ENCODE peak calls at places on chromosomes 11 and 22, in eight cellular contexts. J is PC-3, A is AG09309, X is adrenal gland, Y is left ventricle myocardium inferior, D is OCI-LY7, B is heart right ventricle, P is hepatocyte. L is an unnamed sample.

GRCh38 chr11:65452806-65453490 is 30.4 kb downstream of the NEAT1 start:
- DNase-seq in J (peak), A (peak), X (peak), Y (no peak), D (no peak), B (no peak), P (no peak), L (no peak)

GRCh38 chr11:110087820-110088534 is 5.2 kb upstream of the ZC3H12C start:
- DNase-seq in J (no peak), A (no peak), X (no peak), Y (no peak), D (no peak), B (no peak), P (no peak), L (no peak)

GRCh38 chr11:65418431-65418680 is 4.2 kb upstream of the NEAT1 start:
- DNase-seq in J (no peak), A (no peak), X (no peak), Y (peak), D (no peak), B (no peak), P (no peak), L (no peak)

GRCh38 chr11:129315781-129316579 is 59.7 kb upstream of the BARX2 start:
- DNase-seq in J (peak), A (no peak), X (no peak), Y (no peak), D (no peak), B (no peak), P (peak), L (no peak)

GRCh38 chr11:31761636-31762035 is 49.5 kb downstream of the PAX6 start:
- DNase-seq in J (no peak), A (no peak), X (no peak), Y (no peak), D (no peak), B (no peak), P (no peak), L (no peak)

GRCh38 chr11:127133061-127133460 is 132.5 kb upstream of the KIRREL3 start:
- DNase-seq in J (no peak), A (no peak), X (no peak), Y (no peak), D (no peak), B (no peak), P (no peak), L (no peak)

GRCh38 chr11:2440646-2441045 is 3.7 kb downstream of the TRPM5 start:
- DNase-seq in J (no peak), A (no peak), X (no peak), Y (no peak), D (no peak), B (no peak), P (no peak), L (no peak)

GRCh38 chr11:44823920-44824704 is 97.3 kb downstream of the TSPAN18 start:
- DNase-seq in J (no peak), A (no peak), X (peak), Y (no peak), D (no peak), B (no peak), P (no peak), L (no peak)

GRCh38 chr11:27701262-27702105 is 1.2 kb upstream of the BDNF start:
- DNase-seq in J (peak), A (peak), X (no peak), Y (peak), D (no peak), B (peak), P (peak), L (peak)

GRCh38 chr11:283405-284080 is 5.3 kb downstream of the NLRP6 start:
- DNase-seq in J (no peak), A (no peak), X (peak), Y (no peak), D (no peak), B (no peak), P (no peak), L (no peak)

GRCh38 chr11:111772535-111772934 is 6.3 kb upstream of the PPP2R1B start:
- DNase-seq in J (no peak), A (no peak), X (no peak), Y (no peak), D (no peak), B (no peak), P (no peak), L (no peak)

GRCh38 chr22:49767355-49768062 is 60.2 kb downstream of the BRD1 start:
- DNase-seq in J (peak), A (peak), X (no peak), Y (peak), D (peak), B (no peak), P (peak), L (peak)

GRCh38 chr22:36160499-36160942 is at the start of gene APOL3:
- DNase-seq in J (peak), A (no peak), X (peak), Y (peak), D (peak), B (peak), P (no peak), L (peak)

GRCh38 chr11:30422828-30423648 is 100.1 kb downstream of the ARL14EP start:
- DNase-seq in J (no peak), A (no peak), X (no peak), Y (no peak), D (no peak), B (no peak), P (peak), L (no peak)

GRCh38 chr22:40289991-40290459 is 56.3 kb upstream of the ADSL start:
- DNase-seq in J (no peak), A (no peak), X (no peak), Y (no peak), D (no peak), B (no peak), P (no peak), L (peak)

GRCh38 chr22:35601743-35602633 is 15.1 kb downstream of the MB start:
- DNase-seq in J (peak), A (peak), X (peak), Y (no peak), D (no peak), B (no peak), P (peak), L (no peak)

GRCh38 chr22:46072030-46072881 is 78.1 kb upstream of the PPARA start:
- DNase-seq in J (peak), A (no peak), X (peak), Y (peak), D (peak), B (peak), P (peak), L (peak)

GRCh38 chr11:45331839-45332485 is 45.8 kb upstream of the SYT13 start:
- DNase-seq in J (peak), A (no peak), X (no peak), Y (no peak), D (no peak), B (no peak), P (no peak), L (no peak)

GRCh38 chr22:27761652-27762051 is 39.9 kb downstream of the MN1 start:
- DNase-seq in J (no peak), A (no peak), X (no peak), Y (no peak), D (no peak), B (no peak), P (no peak), L (no peak)

GRCh38 chr11:15268598-15268997 is 153.9 kb downstream of the INSC start:
- DNase-seq in J (no peak), A (no peak), X (no peak), Y (no peak), D (no peak), B (no peak), P (no peak), L (no peak)

GRCh38 chr11:104883342-104883741 is 14.9 kb downstream of the CASP12 start:
- DNase-seq in J (no peak), A (no peak), X (no peak), Y (no peak), D (no peak), B (no peak), P (no peak), L (no peak)

GRCh38 chr11:12592283-12592682 is 81.9 kb upstream of the TEAD1 start:
- DNase-seq in J (no peak), A (no peak), X (no peak), Y (no peak), D (no peak), B (no peak), P (no peak), L (no peak)

GRCh38 chr22:43110444-43110926 is at the start of gene BIK:
- DNase-seq in J (peak), A (no peak), X (peak), Y (peak), D (peak), B (peak), P (peak), L (peak)

GRCh38 chr22:20887375-20887774 is 28.6 kb downstream of the SNAP29 start:
- DNase-seq in J (peak), A (no peak), X (no peak), Y (no peak), D (no peak), B (no peak), P (no peak), L (no peak)
- TF ChIP-seq CTCF in J (no peak), A (no peak), X (no peak), Y (no peak), D (no peak), B (no peak), P (no peak), L (no peak)

GRCh38 chr11:116375221-116375620 is 397.6 kb downstream of the BUD13 start:
- DNase-seq in J (no peak), A (no peak), X (no peak), Y (no peak), D (no peak), B (no peak), P (no peak), L (no peak)
- TF ChIP-seq CTCF in J (no peak), A (no peak), X (no peak), Y (no peak), D (peak), B (no peak), P (peak), L (no peak)

DNA sequence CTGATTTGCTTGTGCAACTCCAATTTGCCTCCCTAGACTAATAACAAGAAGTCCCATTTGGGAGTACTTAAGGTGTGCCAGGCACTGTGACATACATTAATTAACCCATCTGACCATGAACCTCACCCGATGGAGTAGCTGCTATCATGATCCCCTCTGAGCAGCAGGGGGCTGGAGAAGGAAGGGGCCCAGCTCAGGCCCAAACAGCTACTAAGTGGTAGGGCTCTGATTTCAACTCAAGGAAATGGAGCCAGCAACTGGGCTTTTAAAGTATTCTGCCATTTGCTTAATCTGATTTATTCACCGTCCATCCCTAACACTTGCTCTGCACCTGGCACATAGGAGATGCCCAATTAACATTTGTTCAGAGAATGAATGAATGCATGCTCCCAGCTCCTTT is 1.2 kb downstream of the CRYBB1 start:
- DNase-seq in J (no peak), A (no peak), X (no peak), Y (no peak), D (peak), B (no peak), P (no peak), L (no peak)
- TF ChIP-seq CTCF in J (no peak), A (no peak), X (no peak), Y (no peak), D (no peak), B (no peak), P (no peak), L (no peak)

GRCh38 chr11:122815900-122816299 is 22.4 kb upstream of the CRTAM start:
- DNase-seq in J (no peak), A (no peak), X (no peak), Y (no peak), D (no peak), B (no peak), P (no peak), L (no peak)

GRCh38 chr11:122814401-122814800 is 23.9 kb upstream of the CRTAM start:
- DNase-seq in J (peak), A (no peak), X (no peak), Y (no peak), D (no peak), B (no peak), P (no peak), L (no peak)

GRCh38 chr11:122817121-122817520 is 21.2 kb upstream of the CRTAM start:
- DNase-seq in J (peak), A (no peak), X (no peak), Y (no peak), D (no peak), B (no peak), P (peak), L (no peak)

GRCh38 chr11:122813176-122813917 is 25.0 kb upstream of the CRTAM start:
- DNase-seq in J (no peak), A (no peak), X (no peak), Y (no peak), D (no peak), B (no peak), P (no peak), L (no peak)

GRCh38 chr11:122816701-122817100 is 21.6 kb upstream of the CRTAM start:
- DNase-seq in J (no peak), A (no peak), X (no peak), Y (no peak), D (no peak), B (no peak), P (no peak), L (no peak)
- TF ChIP-seq CTCF in J (no peak), A (no peak), X (no peak), Y (no peak), D (no peak), B (no peak), P (no peak), L (no peak)

DNA sequence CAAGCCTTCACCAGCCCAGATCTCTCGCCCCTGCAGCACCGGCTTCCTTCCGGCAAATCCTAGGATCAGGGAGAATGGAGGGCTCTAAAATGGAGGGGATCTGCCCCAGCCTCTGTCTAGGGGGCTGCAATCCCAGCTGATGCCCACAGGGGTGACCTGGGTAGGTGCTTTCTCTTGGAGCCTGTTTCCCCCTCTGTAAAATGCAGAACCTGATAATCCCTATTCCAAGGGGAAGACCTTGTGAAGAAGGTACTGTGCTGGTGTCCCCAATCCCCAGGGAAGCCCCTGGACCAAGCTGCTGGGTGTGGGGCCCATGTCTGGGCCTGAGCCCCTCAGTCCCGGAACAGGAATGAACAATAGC is 2.8 kb downstream of the EMID1 start:
- DNase-seq in J (no peak), A (no peak), X (no peak), Y (no peak), D (no peak), B (no peak), P (no peak), L (no peak)
- TF ChIP-seq CTCF in J (no peak), A (no peak), X (no peak), Y (no peak), D (no peak), B (no peak), P (no peak), L (no peak)

L was measured in GM10248.